ENCODE peak calls at places on chromosomes 1 and 21, in four cellular contexts. One of them, this sample, is unnamed.

GRCh38 chr1:20491178-20491577 is 5.2 kb upstream of the CAMK2N1 start:
- DNase-seq in IMR-90: no peak
- DNase-seq in adrenal gland: no peak
- DNase-seq in NB4: no peak
- DNase-seq in this sample: no peak

GRCh38 chr1:54254055-54254454 is 54.1 kb downstream of the MRPL37 start:
- DNase-seq in adrenal gland: no peak
- DNase-seq in IMR-90: peak; percentile 31
- DNase-seq in NB4: no peak
- DNase-seq in this sample: peak; percentile 76

GRCh38 chr21:41817228-41817627 is 50.4 kb upstream of the RIPK4 start:
- DNase-seq in IMR-90: peak; percentile 83
- DNase-seq in adrenal gland: peak; percentile 78
- DNase-seq in NB4: peak; percentile 49
- DNase-seq in this sample: peak; percentile 83

GRCh38 chr1:213783273-213783672 is 204.5 kb upstream of the PROX1 start:
- DNase-seq in NB4: no peak
- DNase-seq in IMR-90: no peak
- DNase-seq in adrenal gland: no peak
- DNase-seq in this sample: no peak

GRCh38 chr1:48777219-48777895 is 666 bp upstream of the BEND5 start:
- DNase-seq in NB4: no peak
- DNase-seq in IMR-90: no peak
- DNase-seq in adrenal gland: peak; percentile 17
- DNase-seq in this sample: no peak

GRCh38 chr1:84021822-84022221 is 22.9 kb upstream of the TTLL7 start:
- DNase-seq in NB4: no peak
- DNase-seq in IMR-90: no peak
- DNase-seq in adrenal gland: no peak
- DNase-seq in this sample: no peak

GRCh38 chr1:153612755-153613331 is at the start of gene S100A16:
- DNase-seq in IMR-90: peak; percentile 61
- DNase-seq in adrenal gland: peak; percentile 67
- DNase-seq in NB4: no peak
- DNase-seq in this sample: peak; percentile 61

GRCh38 chr21:39843483-39843882 is 23.8 kb upstream of the PCP4 start:
- DNase-seq in IMR-90: no peak
- DNase-seq in adrenal gland: no peak
- DNase-seq in NB4: no peak
- DNase-seq in this sample: no peak

GRCh38 chr21:26717146-26717739 is 128.0 kb downstream of the ADAMTS1 start:
- DNase-seq in NB4: peak; percentile 8
- DNase-seq in IMR-90: peak; percentile 31
- DNase-seq in adrenal gland: no peak
- DNase-seq in this sample: no peak

GRCh38 chr1:44721521-44722361 is 9.2 kb downstream of the RNU5D-1 start:
- DNase-seq in IMR-90: peak; percentile 91
- DNase-seq in adrenal gland: peak; percentile 65
- DNase-seq in NB4: peak; percentile 99
- DNase-seq in this sample: peak; percentile 98

GRCh38 chr1:156725683-156726280 is 2.5 kb upstream of the METTL25B start:
- DNase-seq in NB4: peak; percentile 93
- DNase-seq in IMR-90: peak; percentile 89
- DNase-seq in adrenal gland: peak; percentile 93
- DNase-seq in this sample: peak; percentile 73
- TF ChIP-seq POLR2A in NB4: no peak
- TF ChIP-seq POLR2A in IMR-90: peak; percentile 51
- TF ChIP-seq POLR2A in adrenal gland: no peak
- TF ChIP-seq POLR2A in this sample: no peak

DNA sequence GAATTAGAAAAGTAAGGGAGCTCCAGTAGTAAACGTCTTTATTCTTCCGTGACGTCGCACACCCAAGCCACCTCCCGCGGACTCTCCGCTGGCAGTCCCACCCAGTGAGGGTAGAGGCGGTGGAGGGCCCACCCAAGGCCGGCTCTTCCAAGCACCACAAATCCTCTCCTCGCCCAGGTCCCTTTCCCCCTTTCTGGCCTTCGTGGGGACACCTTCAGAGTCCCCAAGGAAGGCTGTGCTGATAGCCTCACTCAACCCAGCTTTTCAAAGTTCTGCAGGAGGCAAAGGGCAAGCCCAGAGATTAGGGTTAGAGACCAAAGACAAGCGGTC is 349 bp upstream of the GPN2 start:
- DNase-seq in IMR-90: no peak
- DNase-seq in adrenal gland: no peak
- DNase-seq in NB4: no peak
- DNase-seq in this sample: no peak
- TF ChIP-seq POLR2A in IMR-90: no peak
- TF ChIP-seq POLR2A in adrenal gland: no peak
- TF ChIP-seq POLR2A in NB4: no peak
- TF ChIP-seq POLR2A in this sample: no peak

GRCh38 chr1:35777109-35777508 is 7.3 kb upstream of the CLSPN start:
- DNase-seq in IMR-90: no peak
- DNase-seq in NB4: no peak
- DNase-seq in adrenal gland: no peak
- DNase-seq in this sample: no peak
- TF ChIP-seq POLR2A in IMR-90: no peak
- TF ChIP-seq POLR2A in NB4: no peak
- TF ChIP-seq POLR2A in adrenal gland: no peak
- TF ChIP-seq POLR2A in this sample: no peak

GRCh38 chr1:23774174-23774880 is 3.9 kb upstream of the PITHD1 start:
- DNase-seq in IMR-90: no peak
- DNase-seq in NB4: peak; percentile 37
- DNase-seq in adrenal gland: no peak
- DNase-seq in this sample: no peak

GRCh38 chr1:23776198-23776597 is 2.0 kb upstream of the PITHD1 start:
- DNase-seq in NB4: no peak
- DNase-seq in IMR-90: no peak
- DNase-seq in adrenal gland: no peak
- DNase-seq in this sample: no peak

GRCh38 chr1:23779826-23780371 is 1.7 kb downstream of the PITHD1 start:
- DNase-seq in IMR-90: peak; percentile 65
- DNase-seq in NB4: no peak
- DNase-seq in adrenal gland: no peak
- DNase-seq in this sample: no peak

GRCh38 chr1:23772854-23773242 is 5.4 kb upstream of the PITHD1 start:
- DNase-seq in adrenal gland: no peak
- DNase-seq in IMR-90: no peak
- DNase-seq in NB4: no peak
- DNase-seq in this sample: no peak

GRCh38 chr1:23777979-23778814 is at the start of gene PITHD1:
- DNase-seq in adrenal gland: peak; percentile 88
- DNase-seq in NB4: peak; percentile 86
- DNase-seq in IMR-90: peak; percentile 79
- DNase-seq in this sample: peak; percentile 56
- TF ChIP-seq POLR2A in adrenal gland: peak; percentile 38
- TF ChIP-seq POLR2A in NB4: peak; percentile 81
- TF ChIP-seq POLR2A in IMR-90: peak; percentile 89
- TF ChIP-seq POLR2A in this sample: peak; percentile 93

GRCh38 chr1:151130837-151131586 is 15.4 kb downstream of the SEMA6C start:
- DNase-seq in IMR-90: peak; percentile 32
- DNase-seq in adrenal gland: peak; percentile 70
- DNase-seq in NB4: no peak
- DNase-seq in this sample: no peak
- TF ChIP-seq POLR2A in IMR-90: no peak
- TF ChIP-seq POLR2A in adrenal gland: no peak
- TF ChIP-seq POLR2A in NB4: no peak
- TF ChIP-seq POLR2A in this sample: no peak

GRCh38 chr1:41718444-41719028 is 200.2 kb downstream of the HIVEP3 start:
- DNase-seq in IMR-90: no peak
- DNase-seq in NB4: no peak
- DNase-seq in adrenal gland: no peak
- DNase-seq in this sample: no peak
- TF ChIP-seq POLR2A in IMR-90: no peak
- TF ChIP-seq POLR2A in NB4: no peak
- TF ChIP-seq POLR2A in adrenal gland: no peak
- TF ChIP-seq POLR2A in this sample: no peak

GRCh38 chr1:46244656-46245371 is 2.7 kb upstream of the RAD54L start:
- DNase-seq in adrenal gland: no peak
- DNase-seq in IMR-90: peak; percentile 5
- DNase-seq in NB4: peak; percentile 52
- DNase-seq in this sample: peak; percentile 49

GRCh38 chr1:46246548-46247432 is 773 bp upstream of the RAD54L start:
- DNase-seq in adrenal gland: peak; percentile 59
- DNase-seq in NB4: peak; percentile 72
- DNase-seq in IMR-90: peak; percentile 45
- DNase-seq in this sample: peak; percentile 94

GRCh38 chr1:46248122-46248920 is 758 bp downstream of the RAD54L start:
- DNase-seq in adrenal gland: no peak
- DNase-seq in IMR-90: no peak
- DNase-seq in NB4: peak; percentile 65
- DNase-seq in this sample: peak; percentile 38

GRCh38 chr1:46242918-46243317 is 4.6 kb upstream of the RAD54L start:
- DNase-seq in IMR-90: no peak
- DNase-seq in NB4: no peak
- DNase-seq in adrenal gland: no peak
- DNase-seq in this sample: no peak

DNA sequence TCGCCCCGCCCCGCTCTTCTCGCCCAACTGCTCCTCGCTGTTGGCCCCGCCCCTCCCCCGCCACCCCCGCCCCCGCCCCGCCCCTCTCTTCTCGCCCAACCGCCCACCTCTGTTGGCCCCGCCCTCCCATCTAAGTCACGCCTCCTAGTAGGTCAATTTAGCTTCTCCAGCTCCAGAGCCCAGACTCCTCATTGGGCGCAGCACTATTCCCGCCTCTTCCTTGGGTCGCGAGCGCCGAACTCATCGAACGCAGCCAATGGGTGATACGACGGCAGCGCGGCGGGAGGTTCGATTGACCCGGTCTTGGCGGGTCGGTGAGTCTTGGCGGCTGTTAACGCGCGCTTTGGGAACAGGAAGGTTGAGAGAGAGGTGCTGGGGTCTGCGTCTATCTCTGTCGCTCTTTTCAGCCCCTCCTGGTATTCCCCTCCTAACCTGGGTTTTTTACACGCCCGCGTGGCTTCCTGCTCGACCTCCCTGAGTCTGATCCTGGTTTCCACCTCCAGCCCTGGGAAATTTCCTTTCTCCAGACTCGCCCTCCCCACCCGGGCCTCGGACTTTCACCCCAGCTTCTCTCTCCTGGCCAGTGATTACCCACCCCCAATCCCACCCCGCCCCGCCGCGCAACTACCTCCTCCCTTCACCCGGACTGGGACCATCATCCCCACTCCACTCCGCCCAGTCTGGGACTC is at the start of gene RAD54L:
- DNase-seq in adrenal gland: peak; percentile 98
- DNase-seq in IMR-90: peak; percentile 99
- DNase-seq in NB4: peak; percentile 99
- DNase-seq in this sample: peak; percentile 96
- TF ChIP-seq POLR2A in adrenal gland: no peak
- TF ChIP-seq POLR2A in IMR-90: peak; percentile 64
- TF ChIP-seq POLR2A in NB4: peak; percentile 71
- TF ChIP-seq POLR2A in this sample: peak; percentile 67

GRCh38 chr1:31509124-31510072 is 66.9 kb upstream of the TINAGL1 start:
- DNase-seq in NB4: peak; percentile 49
- DNase-seq in IMR-90: no peak
- DNase-seq in adrenal gland: no peak
- DNase-seq in this sample: no peak
- TF ChIP-seq POLR2A in NB4: no peak
- TF ChIP-seq POLR2A in IMR-90: no peak
- TF ChIP-seq POLR2A in adrenal gland: no peak
- TF ChIP-seq POLR2A in this sample: no peak

DNA sequence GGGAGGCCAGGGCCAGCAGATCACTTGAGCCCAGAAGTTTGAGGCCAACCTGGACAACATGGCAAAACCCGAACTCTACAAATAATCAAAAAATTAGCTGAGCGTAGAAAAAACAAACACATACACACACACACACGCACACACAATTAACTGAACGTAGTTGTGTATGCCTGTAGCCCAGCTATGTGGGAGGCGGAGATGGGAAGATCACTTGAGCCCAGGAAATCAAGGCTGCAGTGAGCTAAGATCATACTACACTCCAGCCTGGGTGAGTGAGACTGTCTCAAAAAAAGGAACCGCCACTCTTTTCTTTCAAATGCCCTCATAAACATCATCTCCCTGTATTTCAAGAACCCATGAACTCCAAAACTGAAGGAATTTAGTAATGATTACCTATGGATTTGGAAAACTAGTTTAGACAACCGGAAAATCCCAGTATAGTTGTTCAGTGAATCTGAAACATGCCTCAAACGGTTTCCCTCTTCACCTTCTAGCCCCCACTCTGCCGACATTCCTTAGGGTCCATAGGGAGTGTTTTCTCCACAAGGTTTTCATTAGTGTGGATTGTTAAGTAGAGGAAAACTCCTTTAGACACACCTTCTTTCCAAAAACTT is 4.5 kb downstream of the TXNIP start:
- DNase-seq in NB4: peak; percentile 54
- DNase-seq in IMR-90: no peak
- DNase-seq in adrenal gland: peak; percentile 49
- DNase-seq in this sample: no peak
- TF ChIP-seq POLR2A in NB4: no peak
- TF ChIP-seq POLR2A in IMR-90: no peak
- TF ChIP-seq POLR2A in adrenal gland: peak; percentile 77
- TF ChIP-seq POLR2A in this sample: no peak

GRCh38 chr1:211258756-211259595 is at the start of gene RCOR3:
- DNase-seq in IMR-90: peak; percentile 87
- DNase-seq in adrenal gland: peak; percentile 92
- DNase-seq in NB4: peak; percentile 93
- DNase-seq in this sample: peak; percentile 63
- TF ChIP-seq POLR2A in IMR-90: no peak
- TF ChIP-seq POLR2A in adrenal gland: peak; percentile 87
- TF ChIP-seq POLR2A in NB4: peak; percentile 41
- TF ChIP-seq POLR2A in this sample: peak; percentile 77